ENCODE peak calls at places on chromosomes 4 and X, in nine cellular contexts. K is AG08395, H is NCI-H345, U is RKO, C is HEK293T, T is HTR-8/SVneo, B is NCI-H510A, P is neural crest cell, O is NCI-H460. L is an unnamed sample.

GRCh38 chr4:189304179-189304578 is 636.5 kb upstream of the FRG1 start:
- DNase-seq in K (no peak), H (no peak), U (peak), C (no peak), T (no peak), B (no peak), P (no peak), O (no peak), L (no peak)

GRCh38 chrX:70433848-70434351 is 10.7 kb upstream of the DLG3 start:
- DNase-seq in K (peak), H (peak), U (peak), C (peak), T (peak), B (peak), P (peak), O (peak), L (peak)

GRCh38 chr4:157151711-157152110 is 68.8 kb upstream of the GRIA2 start:
- DNase-seq in K (no peak), H (no peak), U (no peak), C (no peak), T (no peak), B (no peak), P (no peak), O (no peak), L (no peak)

GRCh38 chr4:162282711-162283110 is 118.9 kb upstream of the FSTL5 start:
- DNase-seq in K (no peak), H (no peak), U (no peak), C (no peak), T (no peak), B (no peak), P (no peak), O (no peak), L (no peak)

GRCh38 chrX:142999209-142999720 is 26.5 kb upstream of the SPANXN4 start:
- DNase-seq in K (no peak), H (no peak), U (no peak), C (no peak), T (no peak), B (no peak), P (no peak), O (no peak), L (no peak)

GRCh38 chr4:153573881-153574807 is 108.0 kb downstream of the TMEM131L start:
- DNase-seq in K (peak), H (no peak), U (peak), C (peak), T (peak), B (no peak), P (no peak), O (peak), L (peak)

GRCh38 chr4:14446311-14446710 is 556.0 kb upstream of the CPEB2 start:
- DNase-seq in K (no peak), H (no peak), U (no peak), C (no peak), T (no peak), B (no peak), P (no peak), O (no peak), L (peak)

GRCh38 chr4:47530801-47531200 is 45.7 kb downstream of the ATP10D start:
- DNase-seq in K (no peak), H (no peak), U (no peak), C (no peak), T (no peak), B (no peak), P (no peak), O (no peak), L (no peak)

GRCh38 chr4:27764526-27764837 is 903.8 kb downstream of the STIM2 start:
- DNase-seq in K (no peak), H (no peak), U (no peak), C (no peak), T (no peak), B (no peak), P (no peak), O (no peak), L (no peak)

GRCh38 chr4:115113382-115114106 is at the start of gene NDST4:
- DNase-seq in K (peak), H (peak), U (peak), C (peak), T (no peak), B (peak), P (peak), O (no peak), L (peak)

GRCh38 chr4:117137143-117137542 is 51.8 kb upstream of the TRAM1L1 start:
- DNase-seq in K (no peak), H (no peak), U (peak), C (no peak), T (no peak), B (no peak), P (no peak), O (no peak), L (no peak)

GRCh38 chr4:176753049-176753448 is 39.7 kb downstream of the VEGFC start:
- DNase-seq in K (peak), H (no peak), U (peak), C (no peak), T (peak), B (no peak), P (no peak), O (peak), L (peak)

GRCh38 chr4:145189981-145190380 is 9.6 kb upstream of the OTUD4 start:
- DNase-seq in K (no peak), H (no peak), U (no peak), C (no peak), T (no peak), B (no peak), P (no peak), O (no peak), L (no peak)

L was measured in cardiac muscle cell.